ENCODE peak calls at places on chromosomes 4 and X, in seven cellular contexts. U, D, H, O, B, C and L are unnamed samples.

GRCh38 chr4:61003301-61003700 is 196.8 kb upstream of the ADGRL3 start:
- DNase-seq in C (no peak), B (no peak), H (peak; percentile 32), U (peak; percentile 8), O (peak; percentile 14), D (no peak), L (no peak)

GRCh38 chrX:154383359-154384283 is 4.5 kb downstream of the EMD start:
- DNase-seq in H (peak; percentile 7), C (no peak), D (no peak), O (no peak), U (no peak), B (no peak), L (no peak)

GRCh38 chrX:47226071-47226470 is 6.7 kb upstream of the USP11 start:
- DNase-seq in U (no peak), B (no peak), H (no peak), C (no peak), O (no peak), D (no peak), L (no peak)

GRCh38 chr4:2937146-2937857 is 25.9 kb downstream of the NOP14 start:
- DNase-seq in O (peak; percentile 64), U (peak; percentile 23), C (peak; percentile 70), H (peak; percentile 79), D (no peak), B (peak; percentile 58), L (no peak)

GRCh38 chrX:8245411-8245810 is 74.3 kb upstream of the VCX2 start:
- DNase-seq in B (no peak), C (no peak), O (no peak), D (no peak), U (no peak), H (peak; percentile 8), L (no peak)

GRCh38 chrX:44352739-44353138 is 9.3 kb upstream of the EFHC2 start:
- DNase-seq in O (no peak), D (no peak), U (no peak), C (no peak), B (no peak), H (no peak), L (no peak)

GRCh38 chr4:13159041-13159620 is 325.0 kb downstream of the RAB28 start:
- DNase-seq in O (no peak), U (no peak), D (no peak), B (no peak), C (no peak), H (peak; percentile 58), L (no peak)

GRCh38 chrX:153685751-153686676 is 1.7 kb upstream of the SLC6A8 start:
- DNase-seq in B (no peak), U (no peak), C (no peak), D (no peak), H (no peak), O (no peak), L (no peak)

GRCh38 chrX:14528629-14529287 is 578 bp upstream of the GLRA2 start:
- DNase-seq in H (no peak), O (peak; percentile 68), C (peak; percentile 78), B (peak; percentile 42), D (peak; percentile 13), U (no peak), L (no peak)

GRCh38 chrX:49155243-49155899 is 7.2 kb upstream of the MAGIX start:
- DNase-seq in O (peak; percentile 60), U (no peak), B (peak; percentile 62), D (no peak), C (no peak), H (peak; percentile 82), L (no peak)

GRCh38 chr4:141121768-141122415 is 11.4 kb downstream of the RNF150 start:
- DNase-seq in C (no peak), B (no peak), D (no peak), H (no peak), O (no peak), U (no peak), L (no peak)

GRCh38 chrX:47361538-47362511 is 8.6 kb upstream of the ZNF157 start:
- DNase-seq in O (peak; percentile 96), D (peak; percentile 79), C (peak; percentile 91), U (peak; percentile 94), B (peak; percentile 84), H (peak; percentile 98), L (peak; percentile 88)

GRCh38 chr4:67750691-67751090 is 3.5 kb downstream of the GNRHR start:
- DNase-seq in O (no peak), D (no peak), C (no peak), H (peak; percentile 20), U (no peak), B (no peak), L (no peak)

GRCh38 chrX:53882331-53882730 is 161.9 kb downstream of the PHF8 start:
- DNase-seq in D (peak; percentile 23), B (peak; percentile 62), C (no peak), O (peak; percentile 2), H (peak; percentile 81), U (peak; percentile 23), L (peak; percentile 1)

GRCh38 chrX:1554469-1555210 is 17.7 kb upstream of the P2RY8 start:
- DNase-seq in H (no peak), B (no peak), O (no peak), D (no peak), C (no peak), U (no peak), L (no peak)

GRCh38 chrX:111127038-111127437 is 31.0 kb downstream of the PAK3 start:
- DNase-seq in U (no peak), C (no peak), H (no peak), O (no peak), D (no peak), B (no peak), L (no peak)

GRCh38 chrX:150767475-150768131 is 74.4 kb downstream of the MTMR1 start:
- DNase-seq in D (peak; percentile 85), U (peak; percentile 50), O (peak; percentile 86), B (peak; percentile 29), H (peak; percentile 94), C (no peak), L (peak; percentile 44)

GRCh38 chr4:46503739-46504138 is 113.8 kb upstream of the GABRA2 start:
- DNase-seq in U (no peak), B (no peak), O (no peak), C (no peak), H (no peak), D (no peak), L (no peak)

GRCh38 chr4:7067147-7067522 is 729 bp downstream of the GRPEL1 start:
- DNase-seq in C (peak; percentile 91), U (no peak), O (no peak), D (no peak), H (no peak), B (peak; percentile 57), L (no peak)

GRCh38 chr4:23382880-23383279 is 507.0 kb downstream of the PPARGC1A start:
- DNase-seq in B (no peak), D (no peak), H (peak; percentile 81), U (no peak), C (no peak), O (no peak), L (no peak)

GRCh38 chrX:109890910-109891502 is 111.9 kb upstream of the TMEM164 start:
- DNase-seq in C (peak; percentile 73), H (peak; percentile 48), O (peak; percentile 45), D (peak; percentile 10), U (no peak), B (peak; percentile 48), L (no peak)

GRCh38 chr4:155822572-155822971 is 43.5 kb downstream of the ASIC5 start:
- DNase-seq in O (no peak), B (no peak), C (no peak), H (peak; percentile 32), U (no peak), D (no peak), L (no peak)

DNA sequence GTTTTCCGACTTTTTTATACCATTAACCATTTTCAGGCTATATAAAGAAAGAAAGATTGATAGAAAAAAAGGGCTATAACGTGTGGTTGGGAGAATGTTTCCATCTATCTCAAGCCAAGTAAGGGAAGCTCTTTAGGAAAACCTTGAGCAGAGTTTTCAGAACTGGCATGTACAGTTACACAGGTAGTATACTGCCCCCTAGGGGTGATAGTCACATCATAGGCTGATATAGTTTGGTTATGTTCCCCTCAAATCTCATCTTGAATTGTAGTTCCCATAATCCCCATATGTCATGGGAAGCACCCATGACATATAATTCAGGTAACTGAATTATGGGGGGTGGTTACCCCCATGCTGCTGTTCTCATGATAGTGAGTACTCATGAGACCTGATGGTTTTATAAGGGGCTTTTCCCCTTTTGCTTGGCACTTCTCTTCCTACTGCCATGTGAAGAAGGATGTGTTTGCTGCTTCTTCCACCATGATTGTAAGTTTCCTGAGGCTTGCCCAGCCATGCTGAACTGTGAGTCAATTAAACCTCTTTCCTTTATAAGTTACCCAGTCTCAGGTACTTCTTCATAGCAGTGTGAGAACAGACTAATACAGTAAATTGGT is 186.8 kb downstream of the TMA16 start:
- DNase-seq in U (no peak), B (peak; percentile 54), H (no peak), C (peak; percentile 29), D (no peak), O (no peak), L (no peak)
- TF ChIP-seq CTCF in U (peak; percentile 52), B (peak; percentile 37), H (peak; percentile 38), C (peak; percentile 66), D (peak; percentile 52), O (peak; percentile 49), L (no peak)

DNA sequence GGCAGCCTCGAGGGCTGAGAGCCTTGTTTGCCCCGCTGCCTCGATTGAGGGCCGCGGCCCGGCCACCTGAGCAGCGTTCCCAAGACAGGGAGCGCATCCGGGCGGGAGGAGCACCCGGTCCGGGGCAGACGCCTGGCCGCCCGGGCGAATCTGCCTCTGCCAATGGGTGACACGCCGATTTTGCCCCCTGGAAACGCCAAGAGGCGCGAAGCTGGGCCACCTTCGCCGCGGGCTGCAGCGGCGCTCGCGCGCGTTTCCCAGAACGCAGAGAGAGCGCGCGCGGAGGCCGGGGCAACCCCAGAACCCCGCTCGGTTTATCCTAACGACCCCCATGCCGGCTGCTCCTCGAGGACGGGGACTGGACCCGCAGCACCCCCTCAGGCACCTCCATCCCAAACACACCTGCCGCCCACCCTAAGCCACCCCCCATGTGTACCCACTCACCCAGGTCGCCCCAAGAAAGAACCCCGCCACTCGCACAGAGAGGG is 576 bp downstream of the MAP7D2 start:
- DNase-seq in H (no peak), D (no peak), B (no peak), C (no peak), U (no peak), O (no peak), L (no peak)
- H3K4me3 ChIP-seq in H (no peak overlapping the region), D (peak overlapping the region; percentile 19), B (no peak overlapping the region), C (no peak overlapping the region), U (peak overlapping the region; percentile 42), O (peak overlapping the region; percentile 41), L (peak overlapping the region; percentile 34)

DNA sequence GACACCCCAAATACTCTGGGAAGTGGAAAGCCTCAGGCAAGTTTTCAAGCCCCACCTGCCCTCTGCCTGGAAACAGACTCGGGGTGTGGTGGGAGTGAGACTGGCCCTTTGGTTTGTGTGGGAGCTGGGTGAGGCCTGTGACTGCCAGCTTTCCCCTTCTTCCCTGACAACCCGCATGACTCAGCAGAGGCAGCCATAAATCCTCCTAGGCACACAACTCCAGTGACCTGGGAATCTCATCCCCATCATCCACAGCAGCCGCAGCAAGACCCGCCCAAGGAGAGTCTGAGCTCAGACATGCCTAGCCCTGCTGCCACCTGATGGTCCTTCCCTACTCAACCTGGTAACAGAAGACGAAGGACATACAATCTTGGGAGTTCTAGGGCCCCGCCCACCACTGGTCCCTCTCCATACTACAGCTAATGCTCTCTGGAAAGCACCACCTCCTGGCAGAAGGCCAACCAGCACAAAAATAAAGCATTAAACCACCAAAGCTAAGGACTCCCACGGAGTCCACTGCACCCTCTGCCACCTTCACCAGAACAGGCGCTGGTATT is 30.7 kb downstream of the GATB start:
- DNase-seq in C (peak; percentile 26), O (no peak), H (peak; percentile 18), U (no peak), D (no peak), B (no peak), L (no peak)
- TF ChIP-seq CTCF in C (no peak), O (no peak), H (no peak), U (no peak), D (no peak), B (no peak), L (no peak)

GRCh38 chr4:128707864-128708263 is 101.6 kb upstream of the JADE1 start:
- DNase-seq in D (peak; percentile 35), O (no peak), U (no peak), C (no peak), H (peak; percentile 37), B (peak; percentile 49), L (no peak)
- H3K4me3 ChIP-seq in D (peak overlapping the region; percentile 17), O (no peak overlapping the region), U (no peak overlapping the region), C (no peak overlapping the region), H (no peak overlapping the region), B (no peak overlapping the region), L (peak overlapping the region; percentile 12)